ENCODE peak calls at places on chromosomes 3 and 15, in four cellular contexts. One of them, this sample, is unnamed. For H3K4me1, the result is how much of the 10 kb centered on the place peaks cover.

GRCh38 chr3:31945738-31946052 is 35.4 kb downstream of the OSBPL10 start:
- DNase-seq in GM23338: no peak
- DNase-seq in mucosa of descending colon: no peak
- DNase-seq in left ventricle myocardium inferior: no peak
- DNase-seq in this sample: no peak

GRCh38 chr15:40265355-40265754 is 17.5 kb downstream of the ANKRD63 start:
- DNase-seq in left ventricle myocardium inferior: no peak
- DNase-seq in GM23338: no peak
- DNase-seq in mucosa of descending colon: no peak
- DNase-seq in this sample: no peak

GRCh38 chr3:184740509-184741258 is 28.8 kb upstream of the MAGEF1 start:
- DNase-seq in GM23338: no peak
- DNase-seq in mucosa of descending colon: no peak
- DNase-seq in left ventricle myocardium inferior: no peak
- DNase-seq in this sample: no peak

GRCh38 chr15:39000008-39000734 is 435.6 kb upstream of the RASGRP1 start:
- DNase-seq in GM23338: no peak
- DNase-seq in left ventricle myocardium inferior: no peak
- DNase-seq in mucosa of descending colon: no peak
- DNase-seq in this sample: no peak

GRCh38 chr15:76636059-76636458 is 269.1 kb downstream of the SCAPER start:
- DNase-seq in GM23338: no peak
- DNase-seq in left ventricle myocardium inferior: no peak
- DNase-seq in mucosa of descending colon: no peak
- DNase-seq in this sample: no peak

GRCh38 chr3:174862101-174862500 is 3.0 kb downstream of the NAALADL2 start:
- DNase-seq in left ventricle myocardium inferior: no peak
- DNase-seq in mucosa of descending colon: peak
- DNase-seq in GM23338: peak
- DNase-seq in this sample: no peak

GRCh38 chr3:195075941-195076875 is 194.8 kb downstream of the XXYLT1 start:
- DNase-seq in GM23338: no peak
- DNase-seq in left ventricle myocardium inferior: peak
- DNase-seq in mucosa of descending colon: peak
- DNase-seq in this sample: no peak

GRCh38 chr15:48060396-48060795 is 60.4 kb upstream of the SLC24A5 start:
- DNase-seq in left ventricle myocardium inferior: no peak
- DNase-seq in mucosa of descending colon: no peak
- DNase-seq in GM23338: no peak
- DNase-seq in this sample: no peak

GRCh38 chr15:43509002-43509922 is 8.1 kb upstream of the MAP1A start:
- DNase-seq in GM23338: peak
- DNase-seq in left ventricle myocardium inferior: no peak
- DNase-seq in mucosa of descending colon: no peak
- DNase-seq in this sample: no peak

GRCh38 chr15:96657096-96657495 is 326.6 kb downstream of the NR2F2 start:
- DNase-seq in GM23338: peak
- DNase-seq in left ventricle myocardium inferior: no peak
- DNase-seq in mucosa of descending colon: no peak
- DNase-seq in this sample: no peak
- TF ChIP-seq CTCF in GM23338: peak
- TF ChIP-seq CTCF in left ventricle myocardium inferior: no peak
- TF ChIP-seq CTCF in mucosa of descending colon: no peak
- TF ChIP-seq CTCF in this sample: no peak

GRCh38 chr3:179182892-179183291 is 34.7 kb downstream of the PIK3CA start:
- DNase-seq in left ventricle myocardium inferior: no peak
- DNase-seq in GM23338: no peak
- DNase-seq in mucosa of descending colon: no peak
- DNase-seq in this sample: no peak

GRCh38 chr3:179179979-179180758 is 32.0 kb downstream of the PIK3CA start:
- DNase-seq in GM23338: no peak
- DNase-seq in mucosa of descending colon: no peak
- DNase-seq in left ventricle myocardium inferior: no peak
- DNase-seq in this sample: no peak

GRCh38 chr3:179181993-179182551 is 33.9 kb downstream of the PIK3CA start:
- DNase-seq in left ventricle myocardium inferior: no peak
- DNase-seq in GM23338: no peak
- DNase-seq in mucosa of descending colon: no peak
- DNase-seq in this sample: no peak

GRCh38 chr3:179179256-179179655 is 31.1 kb downstream of the PIK3CA start:
- DNase-seq in mucosa of descending colon: no peak
- DNase-seq in GM23338: no peak
- DNase-seq in left ventricle myocardium inferior: no peak
- DNase-seq in this sample: no peak

DNA sequence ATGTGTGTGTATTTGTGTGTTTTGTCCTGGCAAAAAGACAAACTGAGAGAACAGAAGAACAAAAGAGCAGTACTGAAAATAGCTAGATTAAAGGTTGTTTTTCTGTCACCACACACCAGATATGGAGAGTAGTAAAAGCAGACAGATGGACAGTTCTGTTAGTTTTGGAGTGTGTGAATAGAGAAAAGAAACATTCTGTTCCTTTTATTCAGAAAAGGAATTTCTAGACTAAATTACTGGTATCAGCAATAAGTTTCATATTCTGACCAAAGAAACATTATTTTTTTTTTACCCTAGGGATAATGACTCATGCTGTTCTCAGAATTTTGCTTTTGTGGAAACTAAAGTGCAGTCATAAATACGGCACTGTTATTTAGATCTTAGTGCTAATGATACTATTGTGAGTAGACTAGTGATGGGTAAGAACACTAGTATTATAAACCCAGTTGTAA is 32.9 kb downstream of the PIK3CA start:
- DNase-seq in left ventricle myocardium inferior: no peak
- DNase-seq in GM23338: no peak
- DNase-seq in mucosa of descending colon: no peak
- DNase-seq in this sample: no peak
- H3K4me3 ChIP-seq in left ventricle myocardium inferior: no peak
- H3K4me3 ChIP-seq in GM23338: no peak
- H3K4me3 ChIP-seq in mucosa of descending colon: no peak
- H3K4me3 ChIP-seq in this sample: no peak

DNA sequence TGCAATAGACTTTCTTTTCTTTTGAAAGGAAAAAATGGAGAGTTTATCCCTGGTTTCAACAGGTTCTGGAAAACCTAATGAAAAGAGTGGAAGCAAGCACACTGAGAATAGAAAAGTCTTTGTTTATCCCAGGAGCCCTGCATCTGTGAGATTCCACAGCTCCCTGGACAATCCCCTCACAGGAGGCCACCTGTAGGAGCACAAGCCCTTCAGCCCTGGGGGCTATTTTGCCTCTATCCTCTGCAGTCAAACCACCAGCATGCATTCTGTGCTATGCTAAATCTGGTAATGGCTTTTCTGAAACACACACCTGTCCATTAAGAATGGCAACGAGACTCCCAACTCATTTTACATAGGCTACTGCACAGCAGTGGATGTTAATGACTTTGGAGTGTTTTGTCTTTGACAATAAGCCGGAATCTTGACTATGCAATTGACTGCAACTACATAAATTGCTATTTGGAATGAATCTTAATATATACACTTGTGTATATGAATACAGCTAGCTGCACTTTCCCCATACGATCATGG is 369.4 kb downstream of the NR2F2 start:
- DNase-seq in GM23338: peak
- DNase-seq in mucosa of descending colon: no peak
- DNase-seq in left ventricle myocardium inferior: no peak
- DNase-seq in this sample: no peak
- H3K4me1 ChIP-seq in GM23338: half or more
- H3K4me1 ChIP-seq in mucosa of descending colon: under half
- H3K4me1 ChIP-seq in left ventricle myocardium inferior: under half
- H3K4me1 ChIP-seq in this sample: under half

GRCh38 chr3:93981649-93982048 is 1.7 kb downstream of the ARL13B start:
- DNase-seq in GM23338: no peak
- DNase-seq in mucosa of descending colon: no peak
- DNase-seq in left ventricle myocardium inferior: no peak
- DNase-seq in this sample: no peak

GRCh38 chr3:93983408-93983807 is 3.5 kb downstream of the ARL13B start:
- DNase-seq in left ventricle myocardium inferior: no peak
- DNase-seq in GM23338: no peak
- DNase-seq in mucosa of descending colon: no peak
- DNase-seq in this sample: no peak

GRCh38 chr3:93984618-93985017 is 4.7 kb downstream of the ARL13B start:
- DNase-seq in GM23338: no peak
- DNase-seq in mucosa of descending colon: no peak
- DNase-seq in left ventricle myocardium inferior: no peak
- DNase-seq in this sample: no peak

DNA sequence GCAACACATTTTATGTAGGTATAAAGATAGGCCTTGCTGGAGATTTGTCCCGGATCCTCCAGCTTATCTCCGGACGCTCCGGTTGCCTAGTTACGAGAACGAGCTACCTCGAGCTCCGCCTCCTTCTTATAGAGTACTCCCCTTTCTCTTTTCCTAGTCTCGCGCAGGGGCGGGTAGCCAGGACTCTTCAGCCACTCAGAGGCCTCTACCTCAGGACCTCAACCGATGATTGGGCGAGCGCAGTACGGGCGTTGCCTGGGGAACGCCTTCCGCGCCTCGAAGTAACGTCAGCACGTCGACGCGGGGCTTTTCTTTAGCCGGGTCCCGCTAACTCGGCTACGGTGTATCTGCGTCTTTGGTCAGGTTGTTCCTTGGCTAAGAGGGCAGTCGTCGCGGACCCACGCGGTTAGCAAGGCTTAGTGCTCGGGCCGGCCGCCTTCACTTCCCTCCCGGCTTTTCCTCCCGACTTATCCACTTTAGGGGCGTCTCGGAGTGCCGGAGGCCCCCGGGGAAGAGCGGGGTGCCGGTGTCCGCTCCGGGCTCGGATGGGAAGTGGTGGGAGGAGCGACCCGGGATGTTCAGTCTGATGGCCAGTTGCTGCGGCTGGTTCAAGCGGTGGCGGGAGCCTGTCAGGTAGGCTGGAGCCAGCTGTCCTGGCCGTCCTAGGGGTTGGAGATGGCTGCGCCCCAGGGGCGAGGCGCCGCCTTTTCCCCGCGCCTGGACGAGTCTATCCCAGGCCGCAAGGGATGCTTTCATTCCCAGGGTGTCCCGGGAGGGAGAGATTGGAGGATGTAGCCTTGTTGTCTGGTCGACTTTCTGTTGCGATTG is at the start of gene ARL13B:
- DNase-seq in left ventricle myocardium inferior: peak
- DNase-seq in mucosa of descending colon: peak
- DNase-seq in GM23338: peak
- DNase-seq in this sample: peak
- TF ChIP-seq CTCF in left ventricle myocardium inferior: no peak
- TF ChIP-seq CTCF in mucosa of descending colon: no peak
- TF ChIP-seq CTCF in GM23338: no peak
- TF ChIP-seq CTCF in this sample: no peak

GRCh38 chr3:12983326-12983725 is 89.9 kb downstream of the IQSEC1 start:
- DNase-seq in GM23338: no peak
- DNase-seq in mucosa of descending colon: no peak
- DNase-seq in left ventricle myocardium inferior: no peak
- DNase-seq in this sample: no peak

GRCh38 chr3:12985148-12985547 is 88.1 kb downstream of the IQSEC1 start:
- DNase-seq in mucosa of descending colon: no peak
- DNase-seq in GM23338: no peak
- DNase-seq in left ventricle myocardium inferior: no peak
- DNase-seq in this sample: no peak

GRCh38 chr3:12986031-12986430 is 87.2 kb downstream of the IQSEC1 start:
- DNase-seq in left ventricle myocardium inferior: no peak
- DNase-seq in GM23338: no peak
- DNase-seq in mucosa of descending colon: no peak
- DNase-seq in this sample: no peak

GRCh38 chr3:12982619-12983101 is 90.6 kb downstream of the IQSEC1 start:
- DNase-seq in left ventricle myocardium inferior: no peak
- DNase-seq in GM23338: no peak
- DNase-seq in mucosa of descending colon: no peak
- DNase-seq in this sample: no peak

GRCh38 chr3:12984023-12984823 is 89.0 kb downstream of the IQSEC1 start:
- DNase-seq in left ventricle myocardium inferior: peak
- DNase-seq in GM23338: peak
- DNase-seq in mucosa of descending colon: peak
- DNase-seq in this sample: peak
- H3K4me3 ChIP-seq in left ventricle myocardium inferior: no peak
- H3K4me3 ChIP-seq in GM23338: no peak
- H3K4me3 ChIP-seq in mucosa of descending colon: no peak
- H3K4me3 ChIP-seq in this sample: no peak

DNA sequence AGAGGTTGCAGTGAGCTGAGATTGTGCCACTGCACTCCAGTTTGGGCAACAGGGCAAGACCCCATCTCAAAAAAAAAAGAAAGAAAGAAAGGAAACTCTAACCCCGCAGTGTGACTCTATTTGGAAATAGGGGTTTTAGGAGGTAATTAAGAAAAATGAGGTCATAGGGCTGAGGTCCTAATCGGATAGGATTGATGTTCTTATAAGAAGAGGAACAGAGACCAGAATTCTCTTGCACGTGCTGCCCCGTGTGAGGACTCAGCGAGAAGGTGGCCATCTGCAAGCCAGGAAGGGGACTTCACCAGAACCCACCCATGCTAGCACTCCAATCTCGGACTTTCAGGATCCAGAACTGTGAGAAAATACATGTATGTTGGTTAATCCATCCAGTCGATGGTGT is 25.8 kb downstream of the KLHL6 start:
- DNase-seq in left ventricle myocardium inferior: no peak
- DNase-seq in GM23338: no peak
- DNase-seq in mucosa of descending colon: no peak
- DNase-seq in this sample: no peak
- H3K4me1 ChIP-seq in left ventricle myocardium inferior: under half
- H3K4me1 ChIP-seq in GM23338: under half
- H3K4me1 ChIP-seq in mucosa of descending colon: under half
- H3K4me1 ChIP-seq in this sample: under half

This sample was measured in CD8-positive, alpha-beta T cell.